ENCODE peak calls at places on chromosomes 2 and 18, in nine cellular contexts. X is A549, C is colonic mucosa, O is lung, R is PC-3, T is HCT116, P is astrocyte, F is pancreas, N is mucosa of descending colon. I is an unnamed sample.

GRCh38 chr2:231326404-231326803 is 69.1 kb upstream of the B3GNT7 start:
- DNase-seq in R (no peak), T (no peak), O (no peak), N (no peak), X (no peak), C (no peak), P (no peak), F (no peak), I (no peak)

GRCh38 chr2:3641181-3641580 is 16.8 kb upstream of the ALLC start:
- DNase-seq in O (no peak), F (no peak), P (no peak), T (no peak), X (no peak), C (no peak), N (no peak), R (no peak), I (no peak)

GRCh38 chr18:10020176-10020575 is 106.4 kb downstream of the VAPA start:
- DNase-seq in X (no peak), P (no peak), T (no peak), C (no peak), R (peak; percentile 40), F (no peak), N (no peak), O (no peak), I (no peak)

GRCh38 chr2:231934441-231935206 is 8.4 kb upstream of the NPPC start:
- DNase-seq in F (no peak), O (no peak), N (no peak), X (no peak), C (no peak), R (no peak), P (no peak), T (no peak), I (no peak)

GRCh38 chr2:189222440-189222839 is 42.9 kb upstream of the COL5A2 start:
- DNase-seq in N (peak; percentile 65), X (peak; percentile 90), O (peak; percentile 81), P (peak; percentile 66), C (peak; percentile 47), R (peak; percentile 91), F (peak; percentile 38), T (no peak), I (peak; percentile 79)

GRCh38 chr2:229118947-229119346 is 152.1 kb downstream of the PID1 start:
- DNase-seq in R (no peak), N (no peak), C (no peak), X (no peak), F (no peak), T (no peak), P (no peak), O (no peak), I (no peak)

GRCh38 chr2:119523959-119524694 is at the start of gene SCTR:
- DNase-seq in P (no peak), F (peak; percentile 29), N (no peak), O (no peak), C (no peak), T (no peak), R (no peak), X (peak; percentile 21), I (no peak)

GRCh38 chr2:45344502-45344901 is 266.6 kb downstream of the SRBD1 start:
- DNase-seq in N (no peak), O (peak; percentile 22), R (no peak), T (no peak), F (no peak), X (no peak), C (no peak), P (no peak), I (no peak)

GRCh38 chr2:143241403-143242088 is 112.3 kb downstream of the ARHGAP15 start:
- DNase-seq in O (no peak), R (no peak), P (peak; percentile 29), N (no peak), X (no peak), T (no peak), F (no peak), C (no peak), I (no peak)

GRCh38 chr2:100391735-100392515 is 25.5 kb downstream of the CHST10 start:
- DNase-seq in T (no peak), F (no peak), R (no peak), X (no peak), N (no peak), P (no peak), O (no peak), C (no peak), I (no peak)

GRCh38 chr2:140457483-140457882 is 1673.3 kb downstream of the LRP1B start:
- DNase-seq in T (no peak), R (no peak), X (no peak), N (no peak), C (no peak), P (peak; percentile 12), O (no peak), F (no peak), I (peak; percentile 18)

GRCh38 chr2:11203480-11203879 is 48.2 kb downstream of the SLC66A3 start:
- DNase-seq in X (peak; percentile 71), N (no peak), R (peak; percentile 96), C (no peak), T (peak; percentile 65), P (peak; percentile 58), O (no peak), F (no peak), I (peak; percentile 16)

GRCh38 chr2:197042613-197043248 is 116.2 kb upstream of the PGAP1 start:
- DNase-seq in O (no peak), X (no peak), F (no peak), T (no peak), N (peak; percentile 13), P (no peak), C (no peak), R (peak; percentile 12), I (no peak)

DNA sequence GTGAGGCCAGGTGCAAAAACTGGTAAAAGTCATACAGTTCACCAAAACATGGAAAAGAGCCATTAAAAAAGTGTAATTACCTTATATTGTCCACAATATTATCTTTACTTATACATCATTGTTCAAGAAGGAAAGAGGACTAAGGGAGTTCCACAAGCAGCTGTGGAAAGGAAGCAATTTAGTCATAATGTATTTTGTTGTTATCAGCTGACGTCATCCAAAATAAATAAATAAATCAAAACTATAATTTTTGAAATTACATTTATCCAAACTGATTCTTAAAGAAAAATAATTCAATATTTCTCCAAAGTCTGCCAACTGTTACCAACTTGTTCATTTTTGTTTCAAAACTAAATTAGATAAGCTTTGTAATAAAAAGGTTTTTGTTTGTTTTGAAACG is 256.1 kb upstream of the CNTNAP5 start:
- DNase-seq in T (no peak), F (no peak), O (no peak), X (no peak), C (no peak), N (no peak), R (no peak), P (no peak), I (no peak)
- H3K4me3 ChIP-seq in T (no peak overlapping the region), F (no peak overlapping the region), O (no peak overlapping the region), X (no peak overlapping the region), C (no peak overlapping the region), N (no peak overlapping the region), R (no peak overlapping the region), P (no peak overlapping the region), I (no peak overlapping the region)

GRCh38 chr2:193505620-193506019 is 1310.9 kb upstream of the TMEFF2 start:
- DNase-seq in N (no peak), R (no peak), X (no peak), T (no peak), C (no peak), F (no peak), O (no peak), P (no peak), I (no peak)

GRCh38 chr2:193496786-193497185 is 1302.1 kb upstream of the TMEFF2 start:
- DNase-seq in T (no peak), C (no peak), O (no peak), P (no peak), X (no peak), R (no peak), F (no peak), N (no peak), I (no peak)

GRCh38 chr2:193506035-193506434 is 1311.3 kb upstream of the TMEFF2 start:
- DNase-seq in X (no peak), C (no peak), T (no peak), F (no peak), R (no peak), P (no peak), N (no peak), O (no peak), I (no peak)

GRCh38 chr2:193502363-193503035 is 1307.8 kb upstream of the TMEFF2 start:
- DNase-seq in X (no peak), C (no peak), N (no peak), T (no peak), R (no peak), P (no peak), F (no peak), O (no peak), I (no peak)
- TF ChIP-seq CTCF in X (no peak), C (no peak), N (no peak), T (no peak), R (no peak), P (no peak), F (no peak), O (no peak), I (no peak)

GRCh38 chr2:235669269-235669831 is 175.5 kb downstream of the AGAP1 start:
- DNase-seq in F (peak; percentile 44), O (peak; percentile 59), X (peak; percentile 82), P (peak; percentile 59), R (peak; percentile 79), N (peak; percentile 79), T (peak; percentile 77), C (peak; percentile 80), I (peak; percentile 63)
- H3K4me3 ChIP-seq in F (peak overlapping the region; percentile 20), O (peak overlapping the region; percentile 44), X (peak overlapping the region; percentile 83), P (no peak overlapping the region), R (no peak overlapping the region), N (peak overlapping the region; percentile 24), T (peak overlapping the region; percentile 36), C (peak overlapping the region; percentile 35), I (peak overlapping the region; percentile 62)

DNA sequence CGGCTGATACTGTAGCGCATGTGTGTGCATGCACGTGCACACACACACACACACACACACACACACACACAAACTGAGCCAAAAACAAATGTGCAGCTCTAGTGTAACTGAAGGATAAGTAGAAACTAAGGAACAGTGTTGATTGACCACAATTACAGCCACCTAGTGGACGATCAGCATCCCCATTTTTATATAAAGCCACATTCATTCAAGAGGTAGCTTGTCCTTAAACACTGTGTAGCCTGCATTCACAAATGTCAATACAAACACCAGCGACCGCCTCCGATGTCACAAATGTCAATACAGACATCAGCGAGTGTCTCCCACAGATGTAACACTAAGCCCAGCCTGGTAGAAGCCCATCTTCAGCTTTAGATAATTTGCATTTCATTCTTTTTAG is 167.4 kb downstream of the PTGR3 start:
- DNase-seq in C (no peak), R (peak; percentile 50), T (peak; percentile 23), N (peak; percentile 28), F (no peak), P (peak; percentile 9), X (peak; percentile 24), O (no peak), I (peak; percentile 53)
- TF ChIP-seq CTCF in C (peak; percentile 33), R (peak; percentile 78), T (peak; percentile 34), N (no peak), F (no peak), P (peak; percentile 39), X (peak; percentile 36), O (no peak), I (peak; percentile 52)

GRCh38 chr2:31362581-31362980 is 52.0 kb downstream of the XDH start:
- DNase-seq in N (no peak), T (no peak), F (no peak), P (no peak), O (no peak), X (no peak), R (no peak), C (no peak), I (no peak)
- H3K4me3 ChIP-seq in N (no peak overlapping the region), T (no peak overlapping the region), F (no peak overlapping the region), P (no peak overlapping the region), O (no peak overlapping the region), X (no peak overlapping the region), R (no peak overlapping the region), C (no peak overlapping the region), I (no peak overlapping the region)

GRCh38 chr18:26771524-26771923 is 94.0 kb downstream of the AQP4 start:
- DNase-seq in N (peak; percentile 18), P (no peak), T (no peak), O (no peak), F (peak; percentile 34), X (peak; percentile 17), C (no peak), R (peak; percentile 34), I (no peak)
- TF ChIP-seq CTCF in N (no peak), P (no peak), T (no peak), O (no peak), F (no peak), X (peak; percentile 22), C (no peak), R (peak; percentile 55), I (peak; percentile 38)